ENCODE peak calls at places on chromosomes 7 and 10, in seven cellular contexts. S, H, I, K, E, C and P are unnamed samples.

GRCh38 chr7:22561895-22562593 is 62.1 kb upstream of the STEAP1B start:
- DNase-seq in K (no peak), S (peak), I (peak), C (peak), E (no peak), H (no peak), P (no peak)

GRCh38 chr10:15253951-15254807 is 85.7 kb upstream of the NMT2 start:
- DNase-seq in S (no peak), K (no peak), I (no peak), H (no peak), C (no peak), E (no peak), P (no peak)

GRCh38 chr10:70135046-70135445 is 2.4 kb upstream of the AIFM2 start:
- DNase-seq in E (no peak), H (no peak), C (no peak), S (no peak), I (no peak), K (no peak), P (no peak)

GRCh38 chr10:74488907-74489306 is 337.5 kb upstream of the KAT6B start:
- DNase-seq in S (no peak), H (no peak), K (no peak), C (no peak), E (no peak), I (no peak), P (no peak)

GRCh38 chr7:158959021-158959717 is 102.8 kb downstream of the DYNC2I1 start:
- DNase-seq in E (no peak), S (no peak), I (no peak), H (no peak), C (no peak), K (no peak), P (no peak)

GRCh38 chr10:121459279-121459764 is 138.9 kb downstream of the FGFR2 start:
- DNase-seq in K (no peak), C (no peak), S (no peak), H (no peak), I (no peak), E (no peak), P (no peak)

GRCh38 chr10:103765168-103765567 is 90.2 kb downstream of the SH3PXD2A start:
- DNase-seq in I (no peak), S (peak), H (no peak), K (no peak), C (peak), E (no peak), P (no peak)

GRCh38 chr10:21813944-21814343 is 189.6 kb downstream of the DNAJC1 start:
- DNase-seq in C (no peak), S (no peak), E (no peak), H (no peak), I (no peak), K (no peak), P (no peak)

GRCh38 chr10:46514431-46514861 is 42.0 kb downstream of the GPRIN2 start:
- DNase-seq in C (no peak), E (no peak), H (no peak), I (no peak), K (peak), S (no peak), P (no peak)

GRCh38 chr10:71124921-71125748 is 87.2 kb upstream of the UNC5B start:
- DNase-seq in K (no peak), C (no peak), S (no peak), H (no peak), I (no peak), E (no peak), P (no peak)

GRCh38 chr10:96334888-96335526 is 23.8 kb downstream of the OPALIN start:
- DNase-seq in H (peak), E (no peak), C (peak), K (peak), S (peak), I (peak), P (peak)

GRCh38 chr7:108278281-108278680 is 148.1 kb upstream of the LAMB4 start:
- DNase-seq in E (no peak), S (no peak), C (no peak), I (no peak), K (no peak), H (no peak), P (no peak)

GRCh38 chr10:68665841-68666240 is 55.2 kb upstream of the CCAR1 start:
- DNase-seq in K (no peak), S (peak), E (no peak), I (no peak), H (no peak), C (no peak), P (no peak)

GRCh38 chr7:2698581-2699288 is 10.7 kb downstream of the AMZ1 start:
- DNase-seq in S (no peak), K (no peak), H (no peak), C (no peak), E (no peak), I (no peak), P (no peak)

GRCh38 chr10:70319824-70320223 is 36.0 kb upstream of the NPFFR1 start:
- DNase-seq in E (no peak), I (no peak), S (no peak), C (no peak), K (no peak), H (no peak), P (no peak)

GRCh38 chr10:89183571-89183970 is 23.5 kb downstream of the CH25H start:
- DNase-seq in C (no peak), E (no peak), I (no peak), K (no peak), S (peak), H (no peak), P (no peak)

GRCh38 chr10:128275405-128275804 is 149.2 kb upstream of the MKI67 start:
- DNase-seq in C (no peak), H (no peak), I (no peak), E (no peak), K (no peak), S (no peak), P (no peak)

GRCh38 chr7:78134256-78134655 is 335.7 kb downstream of the PHTF2 start:
- DNase-seq in E (no peak), I (peak), K (no peak), H (no peak), S (peak), C (peak), P (peak)

GRCh38 chr10:52378124-52378523 is 64.0 kb downstream of the DKK1 start:
- DNase-seq in S (no peak), H (no peak), K (no peak), C (no peak), I (peak), E (no peak), P (no peak)

GRCh38 chr10:60869916-60870728 is 73.9 kb downstream of the RHOBTB1 start:
- DNase-seq in K (peak), I (peak), C (no peak), S (no peak), H (no peak), E (no peak), P (no peak)

GRCh38 chr10:14016011-14016536 is 314.6 kb downstream of the FRMD4A start:
- DNase-seq in K (no peak), H (no peak), I (no peak), C (peak), S (peak), E (no peak), P (no peak)

GRCh38 chr10:6162589-6163356 is 40.0 kb upstream of the PFKFB3 start:
- DNase-seq in H (no peak), I (peak), K (peak), C (peak), E (no peak), S (no peak), P (peak)

GRCh38 chr7:65430344-65431186 is 56.9 kb downstream of the ZNF92 start:
- DNase-seq in S (no peak), K (no peak), H (no peak), C (no peak), E (no peak), I (no peak), P (no peak)

GRCh38 chr10:103140469-103140868 is 52.6 kb downstream of the NT5C2 start:
- DNase-seq in C (no peak), I (no peak), E (no peak), H (no peak), K (no peak), S (no peak), P (no peak)

GRCh38 chr10:130913844-130914243 is 397.7 kb downstream of the TCERG1L start:
- DNase-seq in I (no peak), H (no peak), S (no peak), C (no peak), K (no peak), E (no peak), P (no peak)

GRCh38 chr7:85000973-85001372 is 185.9 kb downstream of the SEMA3D start:
- DNase-seq in S (no peak), C (no peak), H (no peak), E (no peak), K (no peak), I (no peak), P (no peak)

GRCh38 chr7:129780257-129781127 is 169.0 kb downstream of the NRF1 start:
- DNase-seq in K (peak), S (no peak), E (peak), I (peak), C (no peak), H (peak), P (peak)

GRCh38 chr10:3249292-3249889 is 76.8 kb upstream of the PITRM1 start:
- DNase-seq in C (no peak), K (no peak), I (no peak), E (no peak), H (no peak), S (no peak), P (no peak)

GRCh38 chr10:49552277-49552676 is 13.4 kb upstream of the ERCC6 start:
- DNase-seq in H (no peak), C (peak), I (no peak), K (no peak), E (no peak), S (peak), P (peak)

GRCh38 chr7:127930341-127931328 is 100.6 kb downstream of the LRRC4 start:
- DNase-seq in C (no peak), H (no peak), E (no peak), S (no peak), K (no peak), I (no peak), P (no peak)

GRCh38 chr10:1498746-1499343 is 238.5 kb downstream of the ADARB2 start:
- DNase-seq in S (no peak), I (no peak), K (no peak), H (no peak), E (no peak), C (no peak), P (no peak)

GRCh38 chr7:146397141-146397540 is 280.5 kb downstream of the CNTNAP2 start:
- DNase-seq in S (no peak), I (no peak), K (no peak), E (no peak), C (no peak), H (no peak), P (no peak)

GRCh38 chr10:127989481-127989964 is 82.6 kb downstream of the PTPRE start:
- DNase-seq in S (no peak), I (no peak), C (peak), H (no peak), K (no peak), E (no peak), P (no peak)

GRCh38 chr7:82678716-82679115 is 235.1 kb upstream of the CACNA2D1 start:
- DNase-seq in E (no peak), C (peak), H (no peak), I (peak), K (no peak), S (no peak), P (no peak)

GRCh38 chr7:77415474-77415821 is 701 bp downstream of the GSAP start:
- DNase-seq in I (no peak), K (no peak), C (no peak), S (no peak), H (no peak), E (no peak), P (no peak)

GRCh38 chr7:889391-889790 is 13.0 kb downstream of the GET4 start:
- DNase-seq in C (no peak), I (peak), H (no peak), K (no peak), E (no peak), S (no peak), P (no peak)

GRCh38 chr7:139855498-139856270 is 26.6 kb downstream of the TBXAS1 start:
- DNase-seq in S (no peak), K (no peak), C (no peak), I (no peak), E (no peak), H (no peak), P (no peak)

GRCh38 chr7:116522247-116522646 is 2.6 kb upstream of the CAV1 start:
- DNase-seq in E (no peak), S (peak), I (peak), H (no peak), C (peak), K (no peak), P (no peak)

GRCh38 chr10:132566892-132567291 is 29.3 kb downstream of the INPP5A start:
- DNase-seq in S (no peak), I (peak), K (no peak), H (no peak), C (no peak), E (no peak), P (peak)

DNA sequence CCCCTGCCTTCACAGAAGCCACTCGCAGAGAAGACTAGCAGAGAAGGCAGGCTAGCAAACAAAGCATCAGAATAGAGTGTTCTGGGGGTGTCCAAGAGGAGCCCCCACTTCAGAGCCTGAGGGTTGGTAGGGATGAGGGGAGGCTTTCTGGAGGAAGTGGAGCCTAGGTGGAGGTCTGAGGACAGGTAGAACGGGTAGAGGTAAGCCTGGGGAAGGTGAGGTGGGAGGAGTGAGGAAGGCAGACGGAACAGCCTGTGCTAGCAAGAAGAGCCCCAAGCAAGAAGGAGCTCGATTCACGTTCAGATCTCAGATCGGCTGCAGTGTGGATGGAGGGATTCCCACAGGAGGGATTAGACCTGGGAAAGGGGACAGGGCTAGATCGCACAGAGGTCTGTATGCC is 66.0 kb upstream of the DUSP5 start:
- DNase-seq in S (no peak), E (no peak), H (no peak), C (no peak), I (no peak), K (no peak), P (no peak)
- H3K18ac ChIP-seq in S (no peak), E (no peak), H (no peak), C (no peak), I (no peak), K (no peak), P (no peak)

DNA sequence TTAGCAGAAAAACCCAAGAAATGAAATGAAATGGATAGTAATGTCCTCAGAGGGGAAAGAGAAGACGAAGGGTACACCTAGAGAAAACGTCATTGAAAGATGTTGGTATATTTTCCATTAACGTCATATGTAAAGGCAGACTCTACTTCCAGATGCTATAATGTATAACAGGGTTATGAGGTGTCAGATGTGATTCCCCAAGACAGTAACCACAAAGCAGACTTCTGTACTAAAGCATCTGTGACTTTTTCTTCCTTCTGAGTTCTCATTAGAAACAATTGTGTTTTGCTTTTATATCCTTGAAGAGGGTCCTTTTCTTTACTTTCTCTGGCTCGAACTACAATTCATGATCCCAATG is 37.4 kb downstream of the LRRC72 start:
- DNase-seq in C (no peak), I (no peak), K (no peak), H (no peak), E (no peak), S (no peak), P (no peak)
- H3K18ac ChIP-seq in C (no peak), I (no peak), K (no peak), H (no peak), E (no peak), S (no peak), P (no peak)

DNA sequence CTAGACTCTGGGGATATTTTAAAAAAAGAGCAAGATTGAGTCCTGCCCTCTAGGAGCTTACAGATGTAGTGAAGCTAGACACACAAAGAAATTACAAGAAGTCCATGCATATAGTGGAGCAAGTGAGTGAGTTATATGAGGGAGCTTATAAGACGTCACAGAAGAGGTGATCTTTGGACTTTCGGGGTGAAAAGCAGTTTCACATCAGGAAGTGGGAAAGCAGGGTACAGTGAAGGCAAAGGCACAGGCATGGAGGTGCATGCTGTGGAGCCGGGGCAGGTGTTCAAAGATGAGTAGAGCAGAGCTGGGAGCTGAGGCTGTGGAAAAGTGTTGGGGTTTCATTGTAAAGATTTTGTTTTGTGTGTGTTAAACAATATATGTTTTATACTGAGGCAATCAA is 38.5 kb upstream of the EXOC6 start:
- DNase-seq in K (no peak), C (no peak), S (no peak), H (no peak), I (no peak), E (no peak), P (no peak)
- H3K18ac ChIP-seq in K (no peak), C (no peak), S (no peak), H (peak), I (no peak), E (no peak), P (no peak)

GRCh38 chr7:27118580-27118979 is 12.0 kb downstream of the HOXA4 start:
- DNase-seq in H (no peak), I (no peak), S (no peak), K (no peak), C (no peak), E (no peak), P (no peak)

GRCh38 chr7:27117687-27118491 is 12.7 kb downstream of the HOXA4 start:
- DNase-seq in S (peak), I (no peak), K (peak), C (peak), E (no peak), H (no peak), P (no peak)

GRCh38 chr7:27116962-27117686 is 13.4 kb downstream of the HOXA4 start:
- DNase-seq in H (no peak), K (no peak), E (no peak), S (peak), C (no peak), I (no peak), P (no peak)

GRCh38 chr7:27121656-27122055 is 8.9 kb downstream of the HOXA4 start:
- DNase-seq in I (no peak), S (peak), K (no peak), C (no peak), E (no peak), H (no peak), P (no peak)

DNA sequence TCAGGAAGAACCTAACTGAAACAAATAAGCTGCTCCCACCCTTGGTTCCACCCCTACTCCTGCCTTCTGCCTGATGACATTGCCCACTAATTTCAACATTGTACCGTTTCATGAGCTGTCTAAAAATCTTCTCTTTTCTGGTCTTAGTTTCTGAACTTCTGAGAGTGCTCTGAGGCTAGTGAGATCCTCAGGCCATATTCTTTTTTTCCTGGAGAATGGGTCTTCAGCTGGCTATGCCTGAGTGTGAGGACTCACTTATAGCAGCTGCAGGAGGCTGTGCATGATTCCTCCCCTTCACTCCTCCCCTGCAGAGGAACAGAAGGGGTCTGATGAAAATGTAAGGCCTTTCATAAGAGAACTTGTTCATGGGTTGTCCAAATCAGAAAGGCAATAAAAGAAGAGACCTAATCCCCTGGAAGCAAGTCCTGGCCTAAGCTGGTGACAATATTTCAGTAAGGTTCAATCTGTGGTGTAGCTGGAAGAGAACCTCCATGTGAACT is 11.1 kb downstream of the HOXA4 start:
- DNase-seq in I (no peak), S (peak), E (no peak), C (no peak), H (no peak), K (no peak), P (no peak)
- H3K18ac ChIP-seq in I (no peak), S (peak), E (no peak), C (no peak), H (no peak), K (no peak), P (no peak)

GRCh38 chr7:27946351-27946750 is 206.4 kb downstream of the TAX1BP1 start:
- DNase-seq in K (no peak), I (no peak), C (no peak), H (no peak), S (no peak), E (no peak), P (no peak)
- H3K18ac ChIP-seq in K (no peak), I (no peak), C (no peak), H (no peak), S (no peak), E (no peak), P (no peak)